ENCODE peak calls at places on chromosome 5, in nine cellular contexts. N, B, T, O, V, G, J, L and P are unnamed samples.

GRCh38 chr5:1268666-1269065 is 26.2 kb downstream of the TERT start:
- DNase-seq in T (no peak), B (no peak), L (no peak), V (no peak), N (no peak), J (no peak), O (no peak), G (no peak), P (no peak)

GRCh38 chr5:445591-445990 is 2.6 kb downstream of the EXOC3 start:
- DNase-seq in J (no peak), T (no peak), O (no peak), B (no peak), G (no peak), V (no peak), L (no peak), N (no peak), P (no peak)

GRCh38 chr5:141001466-141001853 is 35.2 kb downstream of the PCDHAC2 start:
- DNase-seq in B (no peak), O (no peak), G (no peak), V (peak; percentile 40), J (peak; percentile 61), T (no peak), N (peak; percentile 47), L (no peak), P (no peak)

GRCh38 chr5:168118042-168118668 is 173.3 kb upstream of the WWC1 start:
- DNase-seq in B (no peak), J (no peak), V (no peak), L (no peak), G (no peak), O (no peak), T (no peak), N (no peak), P (no peak)

GRCh38 chr5:60287174-60287771 is 393.7 kb upstream of the PDE4D start:
- DNase-seq in B (peak; percentile 47), G (no peak), T (peak; percentile 34), N (peak; percentile 88), O (peak; percentile 69), J (peak; percentile 46), L (peak; percentile 62), V (peak; percentile 75), P (peak; percentile 96)

GRCh38 chr5:79416499-79416898 is 97.4 kb downstream of the HOMER1 start:
- DNase-seq in V (no peak), J (peak; percentile 2), L (no peak), N (no peak), T (no peak), B (no peak), G (peak; percentile 39), O (no peak), P (peak; percentile 82)

GRCh38 chr5:893711-894110 is 1.0 kb downstream of the TRIP13 start:
- DNase-seq in J (no peak), B (no peak), T (no peak), V (no peak), O (no peak), G (no peak), N (no peak), L (no peak), P (no peak)

GRCh38 chr5:123538670-123539459 is 26.9 kb downstream of the CSNK1G3 start:
- DNase-seq in L (no peak), J (no peak), V (no peak), O (no peak), T (no peak), G (no peak), B (no peak), N (peak; percentile 9), P (no peak)

GRCh38 chr5:107112207-107112606 is 558.5 kb downstream of the EFNA5 start:
- DNase-seq in L (no peak), B (no peak), T (no peak), N (no peak), O (no peak), G (no peak), V (no peak), J (no peak), P (no peak)

GRCh38 chr5:138351056-138351455 is 1.4 kb upstream of the KDM3B start:
- DNase-seq in O (no peak), J (no peak), B (no peak), N (no peak), V (no peak), L (no peak), T (no peak), G (no peak), P (no peak)

GRCh38 chr5:40685952-40686351 is 6.2 kb downstream of the PTGER4 start:
- DNase-seq in J (no peak), N (no peak), B (no peak), L (peak; percentile 50), G (no peak), O (no peak), T (no peak), V (no peak), P (no peak)

GRCh38 chr5:172170251-172170701 is 17.7 kb downstream of the STK10 start:
- DNase-seq in B (no peak), J (no peak), T (no peak), V (no peak), N (no peak), O (no peak), L (no peak), G (no peak), P (no peak)

GRCh38 chr5:74241751-74242140 is 398.8 kb downstream of the ENC1 start:
- DNase-seq in L (no peak), T (no peak), J (no peak), G (no peak), N (no peak), B (no peak), V (peak; percentile 21), O (no peak), P (peak; percentile 39)

GRCh38 chr5:56950626-56951130 is 1.2 kb downstream of the MIER3 start:
- DNase-seq in N (peak; percentile 49), T (peak; percentile 26), V (peak; percentile 13), L (peak; percentile 74), B (no peak), O (peak; percentile 3), J (peak; percentile 62), G (peak; percentile 5), P (peak; percentile 86)

GRCh38 chr5:20536339-20536738 is 548.3 kb upstream of the CDH18 start:
- DNase-seq in B (no peak), G (no peak), O (no peak), J (no peak), L (no peak), T (no peak), V (no peak), N (no peak), P (peak; percentile 54)

DNA sequence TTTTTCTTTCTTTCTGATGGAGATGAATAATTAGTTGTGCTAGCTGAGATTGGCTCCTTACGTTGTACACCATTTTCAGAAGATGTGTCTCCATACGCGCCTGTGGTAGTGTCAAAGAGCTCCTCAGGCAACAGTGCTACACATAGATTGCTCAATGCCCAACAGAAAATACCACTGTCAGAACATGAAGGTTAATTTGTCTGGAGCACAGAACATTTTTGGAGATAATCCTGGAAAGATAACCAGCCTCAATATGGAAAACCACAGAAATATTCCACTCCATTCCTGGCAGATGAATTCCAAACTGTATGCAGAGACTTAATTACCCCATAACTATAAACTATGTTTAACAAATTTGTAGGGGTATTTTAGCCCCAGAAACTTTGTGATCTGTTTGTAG is 233.6 kb downstream of the MARCHF11 start:
- DNase-seq in O (no peak), L (no peak), B (no peak), G (no peak), N (no peak), J (no peak), V (no peak), T (no peak), P (no peak)
- TF ChIP-seq MAX in O (no peak), L (no peak), B (no peak), G (no peak), N (no peak), J (no peak), V (no peak), T (no peak), P (no peak)

DNA sequence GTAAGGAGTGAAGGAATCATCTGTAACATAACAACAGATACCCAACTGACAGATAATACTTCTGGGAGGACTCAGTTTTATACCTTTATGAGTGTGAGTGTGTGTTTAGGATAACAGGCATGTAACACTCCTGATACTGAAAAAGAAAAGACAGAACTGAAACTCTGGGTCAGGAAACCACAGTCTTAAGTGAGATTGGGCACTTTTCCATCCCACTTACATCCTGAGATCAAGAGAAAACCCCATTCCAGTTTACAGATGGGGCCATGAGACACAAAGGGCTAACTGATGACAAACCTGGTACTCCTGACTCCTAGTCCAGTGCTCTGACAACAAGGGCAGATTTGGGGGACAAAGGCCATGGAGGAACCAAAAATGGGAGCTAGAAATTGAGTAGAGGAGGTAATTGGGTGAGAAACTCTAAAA is 18.0 kb downstream of the IL5 start:
- DNase-seq in T (no peak), G (peak; percentile 97), V (no peak), O (no peak), N (no peak), B (no peak), J (no peak), L (no peak), P (peak; percentile 6)
- H3K4me3 ChIP-seq in T (no peak overlapping the region), G (no peak overlapping the region), V (no peak overlapping the region), O (no peak overlapping the region), N (no peak overlapping the region), B (no peak overlapping the region), J (no peak overlapping the region), L (no peak overlapping the region), P (no peak overlapping the region)

DNA sequence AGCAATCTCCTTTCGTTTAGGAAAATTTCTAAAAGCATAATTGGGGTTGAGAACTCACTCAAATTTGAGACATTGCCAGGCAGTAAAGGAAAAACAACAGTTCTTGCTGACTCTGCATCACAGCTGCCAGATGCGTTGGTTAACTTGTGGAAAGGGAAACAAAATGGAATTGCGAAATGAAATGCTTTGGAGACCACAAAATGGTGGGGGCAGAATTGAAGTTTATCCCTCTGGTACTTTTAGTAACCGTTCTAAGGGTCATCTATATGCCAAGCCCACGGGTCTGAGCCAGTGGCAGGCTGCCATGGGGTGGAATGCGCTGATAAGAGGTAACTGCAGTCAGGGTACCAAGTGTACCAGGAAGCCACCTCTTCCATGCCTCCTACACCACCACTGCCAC is 28.6 kb upstream of the SELENOP start:
- DNase-seq in J (no peak), N (no peak), V (no peak), O (peak; percentile 38), L (no peak), G (no peak), B (no peak), T (no peak), P (peak; percentile 71)
- TF ChIP-seq MAX in J (no peak), N (no peak), V (no peak), O (no peak), L (no peak), G (no peak), B (no peak), T (no peak), P (no peak)

DNA sequence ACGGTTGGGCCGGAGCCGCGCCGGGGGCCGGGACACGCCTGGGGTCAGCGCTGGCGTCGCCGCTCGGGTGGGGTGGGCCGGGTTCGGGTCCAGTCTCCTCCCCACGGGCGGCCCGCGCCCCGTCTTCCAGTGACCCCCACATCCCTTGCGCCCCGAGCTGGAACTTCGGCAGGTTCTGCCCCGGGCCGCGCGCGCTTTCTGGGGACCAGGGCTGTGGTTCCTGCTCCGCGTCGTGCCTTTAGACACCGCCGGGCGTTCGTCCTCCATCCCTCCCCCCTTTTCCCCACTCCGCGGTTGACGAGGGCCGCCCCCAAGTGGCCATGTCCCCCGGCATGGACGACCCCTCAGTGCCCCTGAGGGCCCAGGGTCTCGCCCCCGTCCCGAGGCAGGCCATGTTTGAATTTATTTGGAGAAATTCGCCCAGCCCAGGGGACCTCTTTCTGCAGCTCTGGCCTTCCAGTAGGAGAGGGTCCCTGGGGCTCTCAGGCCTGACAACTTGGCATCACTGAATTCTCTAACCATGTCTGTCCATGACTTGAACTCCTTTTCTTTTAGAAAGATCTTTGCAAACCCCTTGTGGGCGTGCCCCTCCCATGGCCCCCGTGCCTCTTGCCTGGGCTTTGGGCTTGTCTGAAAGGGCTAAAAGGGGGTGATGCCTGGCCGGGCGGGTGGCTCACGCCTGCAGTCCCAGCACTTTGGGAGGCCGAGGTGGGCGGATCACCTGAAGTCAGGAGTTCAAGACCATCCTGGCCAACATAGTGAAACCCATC is 3.4 kb upstream of the SQSTM1 start:
- DNase-seq in L (no peak), G (no peak), J (no peak), N (no peak), O (no peak), B (no peak), T (no peak), V (no peak), P (no peak)
- H3K4me3 ChIP-seq in L (no peak overlapping the region), G (peak overlapping the region; percentile 41), J (no peak overlapping the region), N (no peak overlapping the region), O (no peak overlapping the region), B (peak overlapping the region; percentile 32), T (no peak overlapping the region), V (no peak overlapping the region), P (no peak overlapping the region)